ENCODE peak calls at places on chromosomes 13 and 19, in nine cellular contexts. P, S, O, Q, C, V, W, N and D are unnamed samples.

GRCh38 chr13:112112534-112113276 is 45.8 kb downstream of the SOX1 start:
- DNase-seq in P (no peak), S (no peak), O (no peak), Q (no peak), C (no peak), V (no peak), W (no peak), N (no peak), D (no peak)

GRCh38 chr19:5321851-5322681 is 18.5 kb downstream of the PTPRS start:
- DNase-seq in P (no peak), S (no peak), O (no peak), Q (no peak), C (peak; percentile 65), V (no peak), W (no peak), N (no peak), D (no peak)

GRCh38 chr13:21483748-21484147 is 24.6 kb upstream of the ZDHHC20 start:
- DNase-seq in P (no peak), S (no peak), O (no peak), Q (no peak), C (no peak), V (no peak), W (no peak), N (no peak), D (no peak)

GRCh38 chr13:110064022-110064421 is 242.9 kb downstream of the COL4A1 start:
- DNase-seq in P (no peak), S (no peak), O (no peak), Q (no peak), C (no peak), V (no peak), W (no peak), N (no peak), D (no peak)

GRCh38 chr19:46288896-46289588 is 7.8 kb upstream of the HIF3A start:
- DNase-seq in P (peak; percentile 95), S (peak; percentile 52), O (peak; percentile 55), Q (no peak), C (no peak), V (no peak), W (no peak), N (peak; percentile 98), D (peak; percentile 96)

GRCh38 chr13:20159646-20160345 is 1.1 kb downstream of the GJA3 start:
- DNase-seq in P (peak; percentile 20), S (no peak), O (no peak), Q (peak; percentile 18), C (no peak), V (no peak), W (no peak), N (peak; percentile 22), D (no peak)

GRCh38 chr19:4328243-4328990 is 10.2 kb downstream of the STAP2 start:
- DNase-seq in P (peak; percentile 82), S (peak; percentile 59), O (peak; percentile 95), Q (no peak), C (peak; percentile 96), V (peak; percentile 87), W (peak; percentile 95), N (peak; percentile 93), D (peak; percentile 51)

GRCh38 chr19:46386996-46387712 is 26.2 kb downstream of the CCDC8 start:
- DNase-seq in P (no peak), S (no peak), O (no peak), Q (no peak), C (no peak), V (no peak), W (peak; percentile 9), N (no peak), D (no peak)

GRCh38 chr19:42113641-42114348 is 18.5 kb downstream of the POU2F2 start:
- DNase-seq in P (peak; percentile 97), S (peak; percentile 91), O (no peak), Q (peak; percentile 43), C (peak; percentile 65), V (peak; percentile 64), W (no peak), N (peak; percentile 98), D (peak; percentile 91)

GRCh38 chr13:42035905-42036521 is 12.4 kb upstream of the DGKH start:
- DNase-seq in P (no peak), S (no peak), O (no peak), Q (no peak), C (no peak), V (no peak), W (no peak), N (no peak), D (no peak)

GRCh38 chr19:50555447-50556235 is 12.6 kb downstream of the LRRC4B start:
- DNase-seq in P (no peak), S (no peak), O (peak; percentile 28), Q (no peak), C (peak; percentile 91), V (no peak), W (no peak), N (no peak), D (no peak)

GRCh38 chr19:7636691-7637373 is at the start of gene STXBP2:
- DNase-seq in P (peak; percentile 34), S (no peak), O (peak; percentile 58), Q (no peak), C (peak; percentile 91), V (peak; percentile 76), W (peak; percentile 97), N (no peak), D (no peak)

GRCh38 chr13:44921931-44922758 is 67.1 kb downstream of the NUFIP1 start:
- DNase-seq in P (peak; percentile 55), S (peak; percentile 81), O (no peak), Q (peak; percentile 72), C (no peak), V (peak; percentile 29), W (no peak), N (peak; percentile 99), D (peak; percentile 88)

GRCh38 chr13:49669735-49670309 is 21.5 kb downstream of the EBPL start:
- DNase-seq in P (peak; percentile 86), S (no peak), O (no peak), Q (peak; percentile 67), C (peak; percentile 80), V (peak; percentile 63), W (peak; percentile 69), N (peak; percentile 76), D (no peak)

GRCh38 chr19:55526216-55527196 is 10.4 kb downstream of the SBK2 start:
- DNase-seq in P (peak; percentile 59), S (no peak), O (peak; percentile 82), Q (no peak), C (peak; percentile 40), V (no peak), W (peak; percentile 88), N (peak; percentile 87), D (no peak)

GRCh38 chr19:31348416-31349159 is 648 bp downstream of the TSHZ3 start:
- DNase-seq in P (peak; percentile 13), S (no peak), O (peak; percentile 41), Q (no peak), C (peak; percentile 39), V (no peak), W (peak; percentile 43), N (no peak), D (no peak)

GRCh38 chr13:79458436-79458835 is 22.5 kb upstream of the NDFIP2 start:
- DNase-seq in P (peak; percentile 20), S (no peak), O (no peak), Q (no peak), C (no peak), V (no peak), W (no peak), N (no peak), D (no peak)

GRCh38 chr19:4487572-4487971 is 15.5 kb downstream of the HDGFL2 start:
- DNase-seq in P (no peak), S (no peak), O (no peak), Q (no peak), C (no peak), V (no peak), W (no peak), N (no peak), D (no peak)

GRCh38 chr19:45474941-45475516 is 7.2 kb downstream of the FOSB start:
- DNase-seq in P (no peak), S (no peak), O (no peak), Q (no peak), C (no peak), V (no peak), W (no peak), N (no peak), D (no peak)

GRCh38 chr19:38011426-38011825 is 104.4 kb downstream of the SIPA1L3 start:
- DNase-seq in P (no peak), S (no peak), O (no peak), Q (no peak), C (no peak), V (no peak), W (no peak), N (no peak), D (no peak)

GRCh38 chr19:3580156-3580955 is 4.9 kb upstream of the GIPC3 start:
- DNase-seq in P (peak; percentile 69), S (peak; percentile 76), O (no peak), Q (no peak), C (no peak), V (no peak), W (no peak), N (peak; percentile 98), D (peak; percentile 19)

GRCh38 chr13:106709509-106709908 is 141.6 kb upstream of the ARGLU1 start:
- DNase-seq in P (peak; percentile 58), S (no peak), O (no peak), Q (no peak), C (no peak), V (no peak), W (no peak), N (peak; percentile 16), D (no peak)

GRCh38 chr19:52943134-52943883 is 19.4 kb downstream of the ZNF816 start:
- DNase-seq in P (no peak), S (no peak), O (no peak), Q (no peak), C (no peak), V (no peak), W (no peak), N (no peak), D (no peak)
- H3K4me3 ChIP-seq in P (peak overlapping the region; percentile 3), S (peak overlapping the region; percentile 70), O (peak overlapping the region; percentile 90), Q (peak overlapping the region; percentile 96), C (peak overlapping the region; percentile 97), V (peak overlapping the region; percentile 87), W (no peak overlapping the region), N (peak overlapping the region; percentile 90), D (peak overlapping the region; percentile 88)

GRCh38 chr13:55816976-55817601 is 1323.6 kb upstream of the PRR20A start:
- DNase-seq in P (no peak), S (no peak), O (no peak), Q (no peak), C (no peak), V (no peak), W (no peak), N (no peak), D (no peak)
- TF ChIP-seq CTCF in P (no peak), S (no peak), O (no peak), Q (no peak), C (no peak), V (no peak), W (no peak), N (no peak), D (no peak)

GRCh38 chr13:94157705-94158218 is 321.7 kb downstream of the DCT start:
- DNase-seq in P (no peak), S (no peak), O (no peak), Q (no peak), C (no peak), V (no peak), W (no peak), N (peak; percentile 79), D (no peak)
- H3K4me3 ChIP-seq in P (no peak overlapping the region), S (no peak overlapping the region), O (no peak overlapping the region), Q (no peak overlapping the region), C (no peak overlapping the region), V (no peak overlapping the region), W (no peak overlapping the region), N (no peak overlapping the region), D (no peak overlapping the region)

GRCh38 chr13:46578590-46578975 is 25.6 kb downstream of the LRCH1 start:
- DNase-seq in P (no peak), S (no peak), O (no peak), Q (no peak), C (no peak), V (no peak), W (no peak), N (no peak), D (no peak)
- TF ChIP-seq CTCF in P (no peak), S (no peak), O (no peak), Q (no peak), C (no peak), V (no peak), W (no peak), N (no peak), D (no peak)